ENCODE peak calls at places on chromosomes 13 and 19, in four cellular contexts. Y, X, A and L are unnamed samples.

GRCh38 chr13:83618966-83619365 is 263.3 kb downstream of the SLITRK1 start:
- DNase-seq in A (no peak), X (no peak), Y (no peak), L (no peak)

GRCh38 chr19:703651-704446 is 4.9 kb upstream of the PALM start:
- DNase-seq in X (no peak), Y (peak; percentile 33), A (peak; percentile 95), L (peak; percentile 84)

GRCh38 chr13:63693696-63694095 is 2278.0 kb upstream of the PCDH20 start:
- DNase-seq in A (no peak), X (no peak), Y (no peak), L (no peak)

GRCh38 chr13:110226051-110226562 is 80.8 kb downstream of the COL4A1 start:
- DNase-seq in Y (no peak), A (no peak), X (no peak), L (no peak)

GRCh38 chr13:24660023-24660806 is 20.0 kb upstream of the ATP12A start:
- DNase-seq in Y (no peak), A (no peak), X (no peak), L (no peak)

GRCh38 chr19:720691-721160 is 12.0 kb downstream of the PALM start:
- DNase-seq in X (no peak), Y (no peak), A (no peak), L (no peak)

GRCh38 chr13:111661052-111661451 is 340.6 kb downstream of the TEX29 start:
- DNase-seq in X (no peak), Y (no peak), A (no peak), L (no peak)

GRCh38 chr19:36040495-36040894 is 7.8 kb upstream of the CLIP3 start:
- DNase-seq in X (no peak), A (no peak), Y (no peak), L (no peak)

GRCh38 chr13:98513837-98514236 is 63.1 kb downstream of the STK24 start:
- DNase-seq in A (no peak), X (no peak), Y (no peak), L (no peak)

GRCh38 chr13:68745517-68745916 is 1362.1 kb upstream of the ATXN8OS start:
- DNase-seq in Y (no peak), X (no peak), A (no peak), L (no peak)

GRCh38 chr13:40190656-40191100 is 475.8 kb downstream of the FOXO1 start:
- DNase-seq in Y (no peak), A (no peak), X (no peak), L (peak; percentile 19)

GRCh38 chr13:45683701-45684100 is 18.4 kb upstream of the CBY2 start:
- DNase-seq in X (no peak), Y (no peak), A (no peak), L (no peak)

DNA sequence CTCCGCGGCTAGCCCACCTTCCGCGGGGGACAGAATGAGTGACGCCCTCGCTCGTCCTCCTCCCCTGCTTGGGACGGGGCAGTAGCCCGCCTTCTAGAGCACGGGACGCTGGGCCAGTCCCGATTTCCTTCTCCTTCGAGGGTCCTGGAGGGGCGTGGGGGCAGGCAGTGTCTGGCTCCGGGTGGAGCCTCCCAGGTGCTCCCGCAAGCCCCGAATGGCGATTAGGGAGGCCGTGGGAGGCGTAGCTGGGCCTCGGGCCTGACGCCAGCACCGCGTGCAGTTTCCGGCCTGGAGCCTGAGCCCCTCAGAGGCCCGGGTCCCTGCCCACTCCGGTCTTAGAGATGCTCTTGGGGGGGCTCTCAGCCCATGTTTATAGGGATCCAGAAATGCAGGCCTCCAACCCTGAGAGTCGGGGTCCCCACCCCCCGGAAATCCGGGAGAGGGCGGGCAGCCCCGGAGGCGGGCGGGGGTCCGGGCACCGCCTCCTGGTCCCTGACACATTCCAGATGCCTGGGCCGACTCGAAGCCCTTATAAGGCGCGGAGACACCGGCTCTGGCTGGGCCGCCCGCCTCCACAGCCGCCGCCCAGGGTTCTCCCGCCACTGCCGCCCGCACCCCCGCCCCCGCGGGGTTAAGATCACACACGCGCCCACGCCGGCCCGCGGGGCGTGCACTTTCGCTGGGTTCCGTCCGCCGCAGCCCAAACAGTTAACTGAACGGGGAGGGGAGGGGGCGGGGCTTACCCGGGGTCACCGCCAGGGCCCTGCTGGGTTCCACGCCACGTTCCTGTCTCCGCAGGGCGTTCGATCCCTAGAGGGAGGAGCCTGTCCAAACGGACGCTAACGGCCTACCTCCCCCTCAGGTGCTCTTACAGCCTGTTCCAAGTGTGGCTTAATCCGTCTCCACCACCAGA is 1.5 kb downstream of the MYADM start:
- DNase-seq in Y (peak; percentile 95), A (peak; percentile 94), X (no peak), L (peak; percentile 95)
- TF ChIP-seq CTCF in Y (no peak), A (no peak), X (no peak), L (no peak)

GRCh38 chr13:87274209-87274819 is 396.9 kb upstream of the SLITRK5 start:
- DNase-seq in Y (no peak), A (peak; percentile 2), X (no peak), L (peak; percentile 66)
- TF ChIP-seq MYC in Y (no peak), A (no peak), X (no peak), L (peak; percentile 39)

DNA sequence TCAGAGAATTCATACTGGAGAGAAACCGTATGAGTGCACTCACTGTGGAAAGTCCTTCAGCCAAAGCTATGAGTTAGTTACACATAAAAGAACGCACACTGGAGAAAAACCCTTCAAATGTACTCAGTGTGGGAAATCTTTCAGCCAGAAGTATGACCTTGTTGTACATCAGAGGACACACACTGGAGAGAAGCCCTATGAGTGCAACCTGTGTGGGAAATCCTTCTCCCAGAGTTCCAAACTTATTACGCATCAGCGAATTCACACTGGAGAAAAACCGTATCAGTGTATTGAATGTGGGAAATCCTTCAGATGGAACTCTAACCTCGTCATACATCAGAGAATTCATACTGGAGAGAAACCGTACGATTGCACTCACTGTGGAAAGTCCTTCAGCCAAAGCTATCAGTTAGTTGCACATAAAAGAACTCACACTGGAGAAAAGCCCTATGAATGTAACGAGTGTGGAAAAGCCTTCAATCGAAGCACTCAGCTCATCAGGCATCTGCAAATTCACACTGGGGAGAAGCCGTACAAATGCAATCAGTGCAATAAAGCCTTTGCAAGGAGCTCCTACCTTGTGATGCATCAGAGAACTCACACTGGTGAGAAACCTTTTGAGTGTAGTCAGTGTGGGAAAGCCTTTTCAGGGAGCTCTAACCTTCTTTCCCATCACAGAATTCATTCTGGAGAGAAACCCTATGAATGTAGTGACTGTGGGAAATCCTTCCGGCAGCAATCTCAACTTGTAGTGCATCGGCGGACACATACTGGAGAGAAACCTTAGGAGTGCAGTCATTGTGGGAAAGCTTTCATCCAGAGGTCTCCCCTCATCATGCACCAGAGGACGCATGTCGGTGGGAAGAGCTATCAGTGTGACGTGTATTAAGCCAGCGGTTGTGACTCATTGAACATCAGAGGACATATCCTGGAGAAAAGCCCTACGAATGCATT is 16.5 kb upstream of the ZNF8 start:
- DNase-seq in A (no peak), X (no peak), Y (no peak), L (peak; percentile 8)
- H3K4me3 ChIP-seq in A (no peak overlapping the region), X (no peak overlapping the region), Y (no peak overlapping the region), L (no peak overlapping the region)

GRCh38 chr13:73417012-73417615 is 358.3 kb downstream of the KLF5 start:
- DNase-seq in Y (peak; percentile 5), X (no peak), A (peak; percentile 6), L (peak; percentile 34)
- TF ChIP-seq CTCF in Y (peak; percentile 27), X (no peak), A (peak; percentile 40), L (peak; percentile 34)

DNA sequence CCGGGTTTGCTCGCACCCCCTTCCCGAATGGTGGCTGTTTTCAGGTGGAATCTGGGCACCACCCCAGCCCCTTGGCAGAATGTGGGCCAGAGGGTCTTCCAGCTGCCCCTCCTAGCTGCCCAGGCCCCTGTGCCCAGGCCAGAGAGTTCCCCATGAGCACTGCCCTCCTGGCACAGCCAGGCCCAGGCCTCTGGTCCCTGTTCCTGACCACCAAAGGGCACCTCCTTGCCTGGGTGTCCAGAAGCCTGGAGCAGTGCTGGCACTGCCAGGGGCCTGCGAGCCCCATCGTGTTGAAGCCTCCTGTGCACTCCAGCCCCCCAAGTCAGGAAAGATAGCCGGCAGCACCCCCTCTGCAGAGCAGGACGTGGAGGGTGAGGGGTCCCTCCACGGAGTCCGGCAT is 23.4 kb downstream of the PIAS4 start:
- DNase-seq in X (no peak), Y (no peak), A (no peak), L (no peak)
- TF ChIP-seq MYC in X (no peak), Y (no peak), A (no peak), L (no peak)

DNA sequence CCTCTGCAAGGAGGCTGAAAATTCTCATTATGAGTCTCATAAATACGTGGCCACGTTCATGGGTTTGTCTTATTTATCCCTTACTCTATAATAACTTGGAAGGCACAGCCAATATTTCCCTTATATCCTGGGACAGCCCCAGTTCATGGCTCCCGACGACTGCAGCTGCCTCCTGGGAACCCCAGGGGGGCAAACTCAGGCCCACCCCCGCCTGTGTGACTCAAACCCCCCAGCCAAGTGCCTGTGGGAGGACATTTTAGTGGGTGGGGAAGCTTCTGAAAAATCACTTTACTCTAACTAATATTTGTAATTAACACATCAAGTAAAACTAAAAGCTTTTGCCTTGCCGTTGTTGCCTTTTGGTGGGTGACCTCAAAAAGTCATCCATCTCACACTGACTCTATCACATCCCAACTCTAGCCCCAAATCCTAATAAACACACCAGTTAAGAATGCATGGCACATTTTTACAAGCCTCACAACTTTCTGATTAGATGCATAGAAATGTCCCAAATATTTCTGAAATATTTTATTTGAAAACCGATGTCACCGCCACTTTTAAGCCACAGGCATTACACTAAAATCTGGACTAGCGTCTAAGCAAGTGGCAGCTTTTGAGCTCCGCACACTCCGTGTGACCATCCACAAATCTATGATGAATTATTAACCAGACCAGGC is 14.2 kb downstream of the RASA3 start:
- DNase-seq in A (no peak), X (no peak), Y (no peak), L (no peak)
- H3K4me3 ChIP-seq in A (no peak overlapping the region), X (no peak overlapping the region), Y (no peak overlapping the region), L (no peak overlapping the region)

DNA sequence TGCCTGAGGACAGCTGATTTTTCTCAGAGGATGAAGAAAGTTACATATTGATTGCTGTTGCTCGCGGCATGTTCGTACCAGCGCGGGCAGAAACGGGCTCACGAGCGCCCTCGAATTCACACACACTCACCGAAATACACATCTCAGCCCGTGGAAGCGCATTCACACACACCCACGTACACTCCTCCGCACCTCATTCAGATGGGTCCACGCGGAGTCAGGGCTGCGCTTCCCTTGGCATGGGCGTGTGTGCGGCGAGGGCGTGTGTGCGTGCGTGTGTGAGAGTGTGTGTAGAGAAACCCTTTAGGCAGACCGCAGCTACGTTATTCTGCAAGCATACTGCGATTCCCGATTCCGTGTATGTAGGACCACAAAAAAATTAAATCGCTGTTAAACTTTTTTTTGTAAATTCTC is 2.1 kb upstream of the PCDH17 start:
- DNase-seq in Y (no peak), X (no peak), A (no peak), L (no peak)
- TF ChIP-seq CTCF in Y (no peak), X (no peak), A (no peak), L (no peak)

DNA sequence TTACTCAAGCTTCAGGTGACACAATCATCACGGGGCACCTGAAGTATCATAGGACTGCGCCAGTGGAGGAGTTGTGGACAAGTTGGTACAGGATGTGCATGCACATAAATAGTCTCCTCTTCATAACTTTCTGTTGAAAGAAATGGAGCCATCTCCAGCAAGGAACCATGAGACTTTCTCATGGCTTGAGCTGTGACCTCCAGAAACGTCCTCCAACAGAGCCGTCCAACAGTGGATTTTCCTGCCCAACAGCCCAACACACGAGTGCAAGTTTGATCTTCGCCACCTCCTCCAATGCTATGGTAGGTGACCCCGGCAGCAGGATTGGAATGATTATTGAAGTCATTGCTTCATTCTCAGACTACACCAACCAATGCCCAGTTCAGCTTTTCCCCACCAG is 105.1 kb upstream of the ZNF507 start:
- DNase-seq in Y (no peak), A (no peak), X (no peak), L (no peak)
- TF ChIP-seq MYC in Y (no peak), A (no peak), X (no peak), L (no peak)